ENCODE peak calls at places on chromosome 11, in six cellular contexts. J is stomach, A is GM23248, P is heart left ventricle, K is psoas muscle, Y is left ventricle myocardium inferior. B is an unnamed sample. For H3K36me3, the result is how much of the 10 kb centered on the place peaks cover.

GRCh38 chr11:75771646-75772410 is 3.2 kb downstream of the DGAT2 start:
- DNase-seq in J (peak), A (peak), P (no peak), K (peak), Y (no peak), B (peak)

GRCh38 chr11:8959546-8960166 is 4.6 kb downstream of the TMEM9B start:
- DNase-seq in J (no peak), A (peak), P (peak), K (no peak), Y (no peak), B (peak)

GRCh38 chr11:5380740-5381342 is 2.8 kb upstream of the OR51M1 start:
- DNase-seq in J (peak), A (peak), P (peak), K (no peak), Y (peak), B (peak)

GRCh38 chr11:41954034-41954433 is 494.6 kb upstream of the LRRC4C start:
- DNase-seq in J (no peak), A (peak), P (no peak), K (no peak), Y (no peak), B (no peak)

GRCh38 chr11:60305906-60306619 is 21.0 kb upstream of the MS4A6E start:
- DNase-seq in J (no peak), A (peak), P (no peak), K (no peak), Y (no peak), B (no peak)

GRCh38 chr11:19822531-19822930 is 109.9 kb downstream of the NAV2 start:
- DNase-seq in J (no peak), A (no peak), P (no peak), K (no peak), Y (no peak), B (no peak)

GRCh38 chr11:76626921-76627391 is 43.6 kb downstream of the LRRC32 start:
- DNase-seq in J (no peak), A (peak), P (no peak), K (no peak), Y (no peak), B (no peak)

GRCh38 chr11:16811136-16812020 is 72.9 kb downstream of the C11orf58 start:
- DNase-seq in J (no peak), A (no peak), P (no peak), K (no peak), Y (no peak), B (no peak)

DNA sequence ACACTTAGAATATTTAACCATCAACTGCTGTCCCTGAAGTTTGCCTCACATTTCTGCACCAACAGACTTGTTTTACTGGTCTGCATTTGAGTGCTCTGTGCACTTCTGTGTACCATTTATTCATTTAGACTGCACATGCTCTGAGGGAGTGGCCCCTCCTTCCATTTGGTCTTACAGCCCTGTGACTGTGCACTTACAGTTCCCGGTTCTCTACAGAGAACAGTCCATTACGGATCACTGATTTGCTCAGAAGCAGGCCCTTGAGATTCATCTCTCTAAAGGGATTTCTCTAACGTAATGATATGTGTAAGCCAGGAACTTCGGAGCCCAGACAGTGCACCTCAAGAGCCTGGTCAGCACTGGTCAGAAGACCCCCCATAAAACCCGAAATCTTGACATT is 247.3 kb upstream of the BLID start:
- DNase-seq in J (no peak), A (peak), P (no peak), K (no peak), Y (no peak), B (no peak)
- H3K36me3 ChIP-seq in J (under half), A (under half), P (under half), K (under half), Y (under half), B (under half)

GRCh38 chr11:117906710-117907109 is 22.5 kb downstream of the TMPRSS13 start:
- DNase-seq in J (no peak), A (no peak), P (no peak), K (no peak), Y (no peak), B (no peak)
- H3K27ac ChIP-seq in J (no peak), A (no peak), P (no peak), K (no peak), Y (no peak), B (no peak)

GRCh38 chr11:126346586-126346940 is 8.9 kb upstream of the ST3GAL4 start:
- DNase-seq in J (no peak), A (no peak), P (no peak), K (no peak), Y (no peak), B (no peak)
- H3K4me3 ChIP-seq in J (no peak), A (peak), P (no peak), K (no peak), Y (no peak), B (no peak)

DNA sequence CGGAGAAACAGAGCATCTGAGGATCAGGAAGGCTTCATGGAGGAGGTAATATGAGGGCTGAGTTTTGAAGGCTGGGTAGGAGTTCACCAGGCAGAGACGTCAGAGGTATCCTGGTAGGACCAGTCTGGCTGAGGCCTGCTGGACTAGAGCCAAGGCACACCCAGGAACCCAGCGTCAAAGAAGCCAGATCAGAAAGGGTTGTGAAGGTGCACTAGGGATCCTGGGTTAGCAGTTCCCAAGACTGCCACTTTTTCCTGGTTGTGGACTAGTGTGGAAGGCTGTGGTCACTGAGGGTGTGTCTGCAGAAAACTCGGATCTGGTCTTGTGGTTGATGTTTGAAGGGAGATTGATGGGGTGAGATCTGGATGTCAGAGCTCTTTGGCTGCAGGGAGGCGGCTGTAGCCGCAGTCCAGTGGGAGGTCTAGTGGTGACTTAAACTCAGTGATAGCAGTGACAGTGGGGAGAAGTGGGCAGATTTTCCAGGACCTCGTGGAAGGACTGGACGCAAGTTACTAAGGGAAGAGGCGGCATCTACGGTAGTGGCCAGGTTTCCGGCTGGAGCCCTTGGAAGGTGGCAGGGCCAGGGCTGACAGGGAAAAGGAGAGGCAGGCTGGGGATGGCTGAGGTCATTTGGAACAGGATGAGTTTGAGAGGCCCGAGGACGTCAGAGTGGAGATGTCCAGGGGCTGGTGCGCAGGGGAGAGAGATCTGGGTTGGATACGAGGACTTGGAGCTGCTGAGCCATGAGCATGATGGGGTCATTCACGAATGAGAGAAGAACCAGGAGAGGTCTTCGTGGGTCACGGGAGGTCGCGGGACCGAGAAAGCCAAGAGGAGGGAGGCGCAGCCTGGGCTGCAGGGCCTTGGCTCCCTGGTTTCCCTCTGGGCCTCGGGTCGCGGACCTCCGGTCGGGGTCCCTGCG is 10.9 kb downstream of the RELA start:
- DNase-seq in J (peak), A (peak), P (peak), K (no peak), Y (peak), B (peak)
- H3K36me3 ChIP-seq in J (half or more), A (under half), P (under half), K (under half), Y (half or more), B (half or more)

GRCh38 chr11:36485296-36485870 is 24.7 kb downstream of the TRAF6 start:
- DNase-seq in J (no peak), A (no peak), P (no peak), K (no peak), Y (no peak), B (no peak)
- H3K27ac ChIP-seq in J (no peak), A (no peak), P (no peak), K (no peak), Y (no peak), B (no peak)

GRCh38 chr11:10502065-10502680 is 38.8 kb downstream of the RNF141 start:
- DNase-seq in J (no peak), A (no peak), P (no peak), K (no peak), Y (no peak), B (no peak)

GRCh38 chr11:10503217-10503616 is 37.8 kb downstream of the RNF141 start:
- DNase-seq in J (no peak), A (no peak), P (no peak), K (no peak), Y (no peak), B (no peak)

GRCh38 chr11:10502770-10503169 is 38.2 kb downstream of the RNF141 start:
- DNase-seq in J (no peak), A (no peak), P (no peak), K (no peak), Y (no peak), B (peak)

GRCh38 chr11:10504490-10504889 is 36.5 kb downstream of the RNF141 start:
- DNase-seq in J (no peak), A (no peak), P (no peak), K (no peak), Y (no peak), B (no peak)

GRCh38 chr11:10503777-10504176 is 37.2 kb downstream of the RNF141 start:
- DNase-seq in J (no peak), A (no peak), P (no peak), K (no peak), Y (no peak), B (peak)
- H3K4me3 ChIP-seq in J (no peak), A (no peak), P (no peak), K (no peak), Y (no peak), B (no peak)

GRCh38 chr11:70486026-70486415 is 87.7 kb downstream of the CTTN start:
- DNase-seq in J (no peak), A (no peak), P (no peak), K (no peak), Y (no peak), B (no peak)
- H3K36me3 ChIP-seq in J (under half), A (under half), P (under half), K (under half), Y (under half), B (under half)

DNA sequence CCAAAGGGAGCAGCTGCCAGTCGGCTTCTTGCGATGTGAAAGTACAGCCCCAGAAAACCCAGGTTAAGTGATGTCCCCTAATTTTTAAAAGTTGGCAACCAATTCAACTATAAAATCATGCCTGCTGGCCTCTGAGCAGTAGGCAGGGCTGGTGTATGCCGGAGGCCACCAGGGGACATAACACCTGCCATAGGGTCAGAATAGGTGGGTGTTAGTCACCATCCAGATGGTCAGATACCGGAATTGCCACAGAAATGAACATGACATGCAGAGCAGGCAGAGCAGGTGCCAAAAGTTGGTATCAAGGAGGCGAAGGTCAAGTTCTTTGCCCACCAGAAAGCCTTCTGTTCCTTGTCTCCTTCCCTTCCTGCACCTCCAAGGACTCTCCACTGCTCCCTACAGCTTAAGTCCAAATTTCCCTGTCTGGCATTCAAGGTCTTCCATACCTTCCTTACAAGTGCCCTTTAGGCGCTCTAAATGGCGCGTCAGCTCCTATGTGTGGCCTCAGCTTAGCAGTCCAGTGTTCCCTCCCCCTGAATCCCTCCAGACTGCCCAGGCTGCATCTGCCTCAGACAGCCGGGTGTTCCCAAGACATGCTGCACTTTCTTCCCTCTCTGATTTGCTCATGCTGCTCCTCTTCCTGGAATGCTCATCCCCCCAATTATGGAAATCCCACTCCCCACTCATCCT is 45.1 kb downstream of the PTPRJ start:
- DNase-seq in J (no peak), A (no peak), P (no peak), K (no peak), Y (no peak), B (no peak)
- H3K27ac ChIP-seq in J (peak), A (no peak), P (no peak), K (peak), Y (no peak), B (no peak)

GRCh38 chr11:118916842-118917388 is 8.8 kb downstream of the BCL9L start:
- DNase-seq in J (no peak), A (peak), P (no peak), K (peak), Y (peak), B (peak)

GRCh38 chr11:118918128-118918685 is 7.5 kb downstream of the BCL9L start:
- DNase-seq in J (peak), A (peak), P (peak), K (peak), Y (peak), B (peak)

GRCh38 chr11:118917488-118918127 is 8.1 kb downstream of the BCL9L start:
- DNase-seq in J (no peak), A (peak), P (no peak), K (peak), Y (peak), B (peak)

GRCh38 chr11:118921121-118921928 is 4.4 kb downstream of the BCL9L start:
- DNase-seq in J (no peak), A (peak), P (no peak), K (peak), Y (peak), B (peak)

GRCh38 chr11:118918686-118919280 is 6.9 kb downstream of the BCL9L start:
- DNase-seq in J (no peak), A (peak), P (no peak), K (no peak), Y (no peak), B (no peak)
- H3K4me3 ChIP-seq in J (peak), A (peak), P (peak), K (peak), Y (peak), B (peak)

GRCh38 chr11:598005-598680 is 17.6 kb downstream of the IRF7 start:
- DNase-seq in J (no peak), A (no peak), P (no peak), K (no peak), Y (no peak), B (no peak)
- H3K36me3 ChIP-seq in J (half or more), A (under half), P (under half), K (under half), Y (half or more), B (half or more)